ENCODE peak calls at places on chromosomes 11 and 22, in nine cellular contexts. One of them, this sample, is unnamed.

GRCh38 chr11:87265132-87265531 is 227.4 kb downstream of the TMEM135 start:
- DNase-seq in stomach: no peak
- DNase-seq in spleen: no peak
- DNase-seq in HL-60: no peak
- DNase-seq in sigmoid colon: no peak
- DNase-seq in Panc1: no peak
- DNase-seq in HepG2: no peak
- DNase-seq in GM12891: no peak
- DNase-seq in GM23338: no peak
- DNase-seq in this sample: no peak

GRCh38 chr11:12717851-12718291 is 43.6 kb downstream of the TEAD1 start:
- DNase-seq in stomach: no peak
- DNase-seq in spleen: no peak
- DNase-seq in HL-60: no peak
- DNase-seq in sigmoid colon: no peak
- DNase-seq in Panc1: no peak
- DNase-seq in HepG2: no peak
- DNase-seq in GM12891: no peak
- DNase-seq in GM23338: no peak
- DNase-seq in this sample: no peak

GRCh38 chr11:94948070-94948617 is 25.2 kb downstream of the CWC15 start:
- DNase-seq in stomach: no peak
- DNase-seq in spleen: no peak
- DNase-seq in HL-60: no peak
- DNase-seq in sigmoid colon: no peak
- DNase-seq in Panc1: no peak
- DNase-seq in HepG2: no peak
- DNase-seq in GM12891: no peak
- DNase-seq in GM23338: no peak
- DNase-seq in this sample: no peak

GRCh38 chr11:80505771-80506170 is 1064.9 kb upstream of the TENM4 start:
- DNase-seq in stomach: no peak
- DNase-seq in spleen: no peak
- DNase-seq in HL-60: no peak
- DNase-seq in sigmoid colon: no peak
- DNase-seq in Panc1: no peak
- DNase-seq in HepG2: no peak
- DNase-seq in GM12891: no peak
- DNase-seq in GM23338: peak
- DNase-seq in this sample: no peak

GRCh38 chr11:117058761-117059233 is 39.4 kb downstream of the SIK3 start:
- DNase-seq in stomach: no peak
- DNase-seq in spleen: no peak
- DNase-seq in HL-60: no peak
- DNase-seq in sigmoid colon: no peak
- DNase-seq in Panc1: no peak
- DNase-seq in HepG2: no peak
- DNase-seq in GM12891: no peak
- DNase-seq in GM23338: peak
- DNase-seq in this sample: no peak

GRCh38 chr22:26462971-26463661 is 20.5 kb downstream of the HPS4 start:
- DNase-seq in stomach: no peak
- DNase-seq in spleen: no peak
- DNase-seq in HL-60: no peak
- DNase-seq in sigmoid colon: no peak
- DNase-seq in Panc1: no peak
- DNase-seq in HepG2: no peak
- DNase-seq in GM12891: no peak
- DNase-seq in GM23338: no peak
- DNase-seq in this sample: no peak

GRCh38 chr11:76793834-76794291 is 10.7 kb downstream of the TSKU start:
- DNase-seq in stomach: peak
- DNase-seq in spleen: peak
- DNase-seq in HL-60: no peak
- DNase-seq in sigmoid colon: peak
- DNase-seq in Panc1: no peak
- DNase-seq in HepG2: no peak
- DNase-seq in GM12891: no peak
- DNase-seq in GM23338: no peak
- DNase-seq in this sample: no peak

GRCh38 chr22:42950281-42950680 is 64.7 kb downstream of the PACSIN2 start:
- DNase-seq in stomach: no peak
- DNase-seq in spleen: no peak
- DNase-seq in HL-60: no peak
- DNase-seq in sigmoid colon: no peak
- DNase-seq in Panc1: no peak
- DNase-seq in HepG2: no peak
- DNase-seq in GM12891: no peak
- DNase-seq in GM23338: no peak
- DNase-seq in this sample: no peak

GRCh38 chr11:64918056-64918455 is 1.0 kb upstream of the ATG2A start:
- DNase-seq in stomach: no peak
- DNase-seq in spleen: no peak
- DNase-seq in HL-60: no peak
- DNase-seq in sigmoid colon: peak
- DNase-seq in Panc1: no peak
- DNase-seq in HepG2: peak
- DNase-seq in GM12891: no peak
- DNase-seq in GM23338: peak
- DNase-seq in this sample: no peak

GRCh38 chr22:40058265-40058664 is 63.5 kb downstream of the FAM83F start:
- DNase-seq in stomach: no peak
- DNase-seq in spleen: no peak
- DNase-seq in HL-60: no peak
- DNase-seq in sigmoid colon: no peak
- DNase-seq in Panc1: no peak
- DNase-seq in HepG2: no peak
- DNase-seq in GM12891: no peak
- DNase-seq in GM23338: peak
- DNase-seq in this sample: no peak

GRCh38 chr22:40997485-40997884 is 46.3 kb downstream of the RBX1 start:
- DNase-seq in stomach: no peak
- DNase-seq in spleen: no peak
- DNase-seq in HL-60: no peak
- DNase-seq in sigmoid colon: no peak
- DNase-seq in Panc1: no peak
- DNase-seq in HepG2: no peak
- DNase-seq in GM12891: no peak
- DNase-seq in GM23338: no peak
- DNase-seq in this sample: no peak

GRCh38 chr11:85595285-85595884 is 31.8 kb downstream of the DLG2 start:
- DNase-seq in stomach: no peak
- DNase-seq in spleen: no peak
- DNase-seq in HL-60: peak
- DNase-seq in sigmoid colon: no peak
- DNase-seq in Panc1: peak
- DNase-seq in HepG2: peak
- DNase-seq in GM12891: no peak
- DNase-seq in GM23338: peak
- DNase-seq in this sample: no peak

GRCh38 chr22:22614065-22614464 is 30.3 kb upstream of the GGTLC2 start:
- DNase-seq in stomach: no peak
- DNase-seq in spleen: no peak
- DNase-seq in HL-60: no peak
- DNase-seq in sigmoid colon: no peak
- DNase-seq in Panc1: no peak
- DNase-seq in HepG2: no peak
- DNase-seq in GM12891: no peak
- DNase-seq in GM23338: no peak
- DNase-seq in this sample: no peak
- TF ChIP-seq POLR2AphosphoS5 in stomach: no peak
- TF ChIP-seq POLR2AphosphoS5 in spleen: no peak
- TF ChIP-seq POLR2AphosphoS5 in HL-60: no peak
- TF ChIP-seq POLR2AphosphoS5 in sigmoid colon: no peak
- TF ChIP-seq POLR2AphosphoS5 in Panc1: no peak
- TF ChIP-seq POLR2AphosphoS5 in HepG2: no peak
- TF ChIP-seq POLR2AphosphoS5 in GM12891: no peak
- TF ChIP-seq POLR2AphosphoS5 in GM23338: no peak
- TF ChIP-seq POLR2AphosphoS5 in this sample: no peak

DNA sequence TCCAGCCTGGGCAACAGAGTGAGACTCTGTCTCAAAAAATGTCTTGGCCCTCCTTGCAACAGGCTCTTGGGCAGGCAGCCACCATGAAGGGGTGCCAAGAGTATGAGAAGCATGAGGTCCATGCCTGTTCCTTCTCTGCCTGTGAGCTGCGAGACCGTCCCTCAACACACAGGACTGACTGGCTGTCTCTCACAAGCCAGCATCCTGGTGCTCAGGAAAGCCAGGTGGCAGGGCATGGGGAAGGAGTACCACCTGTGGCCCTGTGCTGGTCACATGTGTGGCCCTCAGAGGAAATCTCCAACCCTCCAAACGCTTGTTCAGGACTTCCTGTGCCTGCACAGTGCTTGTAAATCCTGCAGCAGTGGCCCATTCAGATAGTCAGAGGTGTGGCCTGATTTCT is 83.2 kb downstream of the ATXN10 start:
- DNase-seq in stomach: no peak
- DNase-seq in spleen: no peak
- DNase-seq in HL-60: no peak
- DNase-seq in sigmoid colon: peak
- DNase-seq in Panc1: no peak
- DNase-seq in HepG2: no peak
- DNase-seq in GM12891: no peak
- DNase-seq in GM23338: no peak
- DNase-seq in this sample: no peak
- TF ChIP-seq POLR2AphosphoS5 in stomach: no peak
- TF ChIP-seq POLR2AphosphoS5 in spleen: no peak
- TF ChIP-seq POLR2AphosphoS5 in HL-60: no peak
- TF ChIP-seq POLR2AphosphoS5 in sigmoid colon: no peak
- TF ChIP-seq POLR2AphosphoS5 in Panc1: no peak
- TF ChIP-seq POLR2AphosphoS5 in HepG2: no peak
- TF ChIP-seq POLR2AphosphoS5 in GM12891: no peak
- TF ChIP-seq POLR2AphosphoS5 in GM23338: no peak
- TF ChIP-seq POLR2AphosphoS5 in this sample: no peak

DNA sequence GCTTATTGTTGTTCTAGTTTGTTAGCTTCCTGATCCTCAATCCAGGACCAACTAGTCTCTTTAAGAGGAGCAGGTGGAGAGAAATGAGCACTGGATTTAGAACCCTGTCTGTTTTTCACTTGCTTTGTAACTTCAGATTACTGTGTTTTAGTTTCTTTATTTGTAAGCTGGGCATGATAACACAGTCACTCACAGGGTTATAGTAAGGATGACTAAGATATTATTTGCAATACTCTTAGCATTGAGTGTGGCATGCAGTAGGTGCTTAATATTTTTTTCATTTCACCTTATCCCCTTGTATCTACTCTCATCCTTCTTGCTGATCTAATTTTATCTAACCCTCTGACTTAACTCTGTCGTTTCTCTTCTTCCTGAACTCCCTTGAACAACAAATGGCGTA is 33.8 kb downstream of the DNHD1 start:
- DNase-seq in stomach: no peak
- DNase-seq in spleen: no peak
- DNase-seq in HL-60: no peak
- DNase-seq in sigmoid colon: no peak
- DNase-seq in Panc1: no peak
- DNase-seq in HepG2: no peak
- DNase-seq in GM12891: no peak
- DNase-seq in GM23338: no peak
- DNase-seq in this sample: no peak
- TF ChIP-seq POLR2AphosphoS5 in stomach: no peak
- TF ChIP-seq POLR2AphosphoS5 in spleen: no peak
- TF ChIP-seq POLR2AphosphoS5 in HL-60: no peak
- TF ChIP-seq POLR2AphosphoS5 in sigmoid colon: no peak
- TF ChIP-seq POLR2AphosphoS5 in Panc1: no peak
- TF ChIP-seq POLR2AphosphoS5 in HepG2: no peak
- TF ChIP-seq POLR2AphosphoS5 in GM12891: no peak
- TF ChIP-seq POLR2AphosphoS5 in GM23338: no peak
- TF ChIP-seq POLR2AphosphoS5 in this sample: no peak

GRCh38 chr11:45927684-45928413 is 5.4 kb downstream of the LARGE2 start:
- DNase-seq in stomach: no peak
- DNase-seq in spleen: peak
- DNase-seq in HL-60: no peak
- DNase-seq in sigmoid colon: peak
- DNase-seq in Panc1: no peak
- DNase-seq in HepG2: no peak
- DNase-seq in GM12891: no peak
- DNase-seq in GM23338: no peak
- DNase-seq in this sample: no peak
- TF ChIP-seq POLR2AphosphoS5 in stomach: no peak
- TF ChIP-seq POLR2AphosphoS5 in spleen: no peak
- TF ChIP-seq POLR2AphosphoS5 in HL-60: no peak
- TF ChIP-seq POLR2AphosphoS5 in sigmoid colon: no peak
- TF ChIP-seq POLR2AphosphoS5 in Panc1: no peak
- TF ChIP-seq POLR2AphosphoS5 in HepG2: no peak
- TF ChIP-seq POLR2AphosphoS5 in GM12891: no peak
- TF ChIP-seq POLR2AphosphoS5 in GM23338: no peak
- TF ChIP-seq POLR2AphosphoS5 in this sample: no peak

DNA sequence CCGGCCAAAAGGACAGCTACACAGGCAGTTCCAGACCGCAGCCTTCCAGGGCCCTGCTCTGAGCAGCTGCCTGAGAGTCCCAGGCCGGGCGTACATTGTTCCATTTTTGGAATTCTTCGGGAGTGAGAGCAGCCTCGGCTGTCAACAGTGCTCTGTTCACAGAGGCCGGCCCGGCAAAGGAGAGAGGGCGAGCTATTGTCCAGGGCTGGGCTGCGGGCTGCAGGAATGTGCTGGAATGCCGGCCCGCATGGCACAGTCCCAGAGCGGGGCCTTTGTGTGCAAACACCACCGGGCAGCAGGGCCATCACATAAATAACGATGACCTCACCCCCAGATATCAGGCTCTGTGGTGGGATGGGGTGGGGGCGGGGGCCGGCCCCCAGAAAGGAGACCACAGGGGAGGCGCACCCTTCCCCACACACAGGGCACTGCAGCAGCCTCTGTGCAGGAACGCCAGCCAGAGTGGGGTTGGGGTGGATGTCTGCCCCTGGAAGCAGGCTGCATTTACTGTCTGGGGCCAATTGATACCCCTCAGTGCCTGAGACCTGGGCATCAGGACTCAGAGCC is 15.8 kb downstream of the LINC01488 start:
- DNase-seq in stomach: peak
- DNase-seq in spleen: peak
- DNase-seq in HL-60: no peak
- DNase-seq in sigmoid colon: peak
- DNase-seq in Panc1: peak
- DNase-seq in HepG2: peak
- DNase-seq in GM12891: no peak
- DNase-seq in GM23338: peak
- DNase-seq in this sample: peak
- TF ChIP-seq POLR2AphosphoS5 in stomach: peak
- TF ChIP-seq POLR2AphosphoS5 in spleen: no peak
- TF ChIP-seq POLR2AphosphoS5 in HL-60: no peak
- TF ChIP-seq POLR2AphosphoS5 in sigmoid colon: peak
- TF ChIP-seq POLR2AphosphoS5 in Panc1: peak
- TF ChIP-seq POLR2AphosphoS5 in HepG2: no peak
- TF ChIP-seq POLR2AphosphoS5 in GM12891: no peak
- TF ChIP-seq POLR2AphosphoS5 in GM23338: no peak
- TF ChIP-seq POLR2AphosphoS5 in this sample: no peak

This sample was measured in breast epithelium.